ENCODE peak calls at places on chromosomes 4 and X, in six cellular contexts. H, R, A, G, B and L are unnamed samples.

GRCh38 chr4:179040259-179040658 is 1598.0 kb upstream of the AGA start:
- DNase-seq in R (peak; percentile 64), G (no peak), H (no peak), A (no peak), B (no peak), L (no peak)

GRCh38 chr4:98994474-98995182 is 893 bp upstream of the METAP1 start:
- DNase-seq in G (no peak), R (peak; percentile 35), H (no peak), B (no peak), A (no peak), L (no peak)

GRCh38 chr4:158540125-158540907 is 18.6 kb downstream of the RXFP1 start:
- DNase-seq in A (no peak), R (no peak), B (no peak), H (no peak), G (no peak), L (no peak)

GRCh38 chr4:38610844-38611550 is 53.0 kb upstream of the KLF3 start:
- DNase-seq in R (no peak), A (no peak), H (no peak), B (peak; percentile 68), G (no peak), L (no peak)

GRCh38 chr4:7772708-7773385 is 166.8 kb downstream of the AFAP1 start:
- DNase-seq in G (peak; percentile 65), A (no peak), B (peak; percentile 76), H (no peak), R (no peak), L (no peak)

GRCh38 chr4:145804134-145804533 is 124.2 kb downstream of the C4orf51 start:
- DNase-seq in B (no peak), A (no peak), H (no peak), R (no peak), G (no peak), L (no peak)

GRCh38 chr4:151519728-151520415 is 110.9 kb downstream of the FHIP1A start:
- DNase-seq in H (no peak), R (no peak), G (no peak), B (no peak), A (no peak), L (no peak)

GRCh38 chrX:18565727-18566126 is 106.2 kb downstream of the RS1 start:
- DNase-seq in A (no peak), G (no peak), R (no peak), H (no peak), B (no peak), L (no peak)

GRCh38 chr4:1172971-1173757 is 781 bp upstream of the SPON2 start:
- DNase-seq in B (no peak), R (peak; percentile 50), G (peak; percentile 61), H (no peak), A (no peak), L (no peak)

GRCh38 chr4:142596121-142596520 is 250.0 kb downstream of the INPP4B start:
- DNase-seq in G (no peak), A (no peak), B (no peak), R (no peak), H (no peak), L (no peak)

GRCh38 chr4:108763981-108764380 is 1.1 kb upstream of the ETNPPL start:
- DNase-seq in R (no peak), A (no peak), G (no peak), H (no peak), B (no peak), L (no peak)

GRCh38 chr4:3371038-3371437 is 70.7 kb upstream of the HGFAC start:
- DNase-seq in H (no peak), A (no peak), R (peak; percentile 53), B (no peak), G (no peak), L (no peak)

GRCh38 chrX:2192584-2193272 is 308.0 kb downstream of the DHRSX start:
- DNase-seq in H (no peak), G (no peak), R (no peak), B (no peak), A (no peak), L (no peak)

GRCh38 chr4:54971474-54971950 is 153.9 kb downstream of the KDR start:
- DNase-seq in R (peak; percentile 60), H (no peak), A (no peak), G (no peak), B (peak; percentile 49), L (no peak)

GRCh38 chrX:74536142-74537010 is 78.0 kb downstream of the RLIM start:
- DNase-seq in G (peak; percentile 84), H (peak; percentile 1), A (peak; percentile 72), B (peak; percentile 55), R (peak; percentile 64), L (peak; percentile 36)

GRCh38 chr4:165248102-165248501 is 40.7 kb downstream of the KLHL2 start:
- DNase-seq in A (no peak), R (no peak), B (peak; percentile 3), H (no peak), G (no peak), L (no peak)

GRCh38 chrX:49270249-49270921 is 792 bp downstream of the PPP1R3F start:
- DNase-seq in R (peak; percentile 14), A (no peak), G (no peak), H (no peak), B (no peak), L (no peak)

GRCh38 chr4:1855334-1856070 is 454 bp downstream of the LETM1 start:
- DNase-seq in R (peak; percentile 45), G (peak; percentile 73), H (no peak), B (no peak), A (peak; percentile 57), L (no peak)

GRCh38 chrX:22950278-22951266 is 49.2 kb upstream of the DDX53 start:
- DNase-seq in R (no peak), G (no peak), H (no peak), B (peak; percentile 0), A (no peak), L (no peak)

GRCh38 chrX:137567474-137568232 is 1.7 kb downstream of the ZIC3 start:
- DNase-seq in A (no peak), B (no peak), G (no peak), H (no peak), R (peak; percentile 49), L (no peak)

GRCh38 chr4:23720556-23720955 is 169.3 kb downstream of the PPARGC1A start:
- DNase-seq in R (no peak), G (no peak), B (no peak), A (no peak), H (no peak), L (no peak)

GRCh38 chr4:80112236-80112635 is 39.2 kb upstream of the ANTXR2 start:
- DNase-seq in A (no peak), G (no peak), H (no peak), R (no peak), B (no peak), L (no peak)

GRCh38 chrX:16628954-16629595 is 20.9 kb upstream of the S100G start:
- DNase-seq in H (no peak), R (peak; percentile 92), A (no peak), G (no peak), B (no peak), L (no peak)

GRCh38 chrX:12580548-12580947 is 210.7 kb upstream of the PRPS2 start:
- DNase-seq in R (no peak), G (no peak), B (no peak), H (no peak), A (no peak), L (no peak)

GRCh38 chrX:331772-332495 is 13.3 kb upstream of the GTPBP6 start:
- DNase-seq in R (no peak), A (no peak), H (no peak), G (peak; percentile 62), B (no peak), L (no peak)

GRCh38 chr4:93080316-93080715 is 748.2 kb upstream of the ATOH1 start:
- DNase-seq in G (no peak), A (no peak), R (no peak), H (no peak), B (no peak), L (no peak)

GRCh38 chr4:93084599-93085305 is 743.8 kb upstream of the ATOH1 start:
- DNase-seq in H (no peak), B (no peak), R (peak; percentile 19), G (no peak), A (no peak), L (no peak)
- H3K27ac ChIP-seq in H (no peak overlapping the region), B (no peak overlapping the region), R (no peak overlapping the region), G (no peak overlapping the region), A (no peak overlapping the region), L (no peak overlapping the region)

DNA sequence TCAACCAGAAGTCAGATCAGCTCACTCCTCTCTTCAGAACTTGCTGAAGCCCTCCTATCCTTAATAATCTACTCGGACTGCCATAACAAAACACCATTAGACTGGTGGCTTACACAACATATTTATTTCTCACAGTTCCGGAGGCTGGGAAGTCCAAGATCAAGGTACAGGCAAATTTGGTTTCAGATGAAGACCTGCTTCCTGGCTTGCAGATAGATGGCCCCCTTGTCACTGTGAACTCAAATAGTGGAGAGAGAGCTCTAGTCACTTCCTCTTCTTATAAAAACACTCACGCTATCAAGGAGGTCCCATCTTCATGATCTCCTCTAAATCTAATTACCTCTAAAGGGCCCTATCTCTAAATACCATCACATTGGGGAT is 125.1 kb downstream of the CAMK2D start:
- DNase-seq in H (no peak), R (no peak), A (no peak), B (peak; percentile 43), G (no peak), L (no peak)
- H3K27ac ChIP-seq in H (no peak overlapping the region), R (no peak overlapping the region), A (no peak overlapping the region), B (peak overlapping the region; percentile 30), G (no peak overlapping the region), L (no peak overlapping the region)

GRCh38 chr4:18110099-18110498 is 88.5 kb upstream of the LCORL start:
- DNase-seq in B (peak; percentile 68), H (no peak), R (no peak), G (no peak), A (no peak), L (no peak)

GRCh38 chr4:18109677-18110076 is 88.1 kb upstream of the LCORL start:
- DNase-seq in A (no peak), B (no peak), R (no peak), H (no peak), G (no peak), L (no peak)

GRCh38 chr4:18103876-18104275 is 82.3 kb upstream of the LCORL start:
- DNase-seq in B (no peak), R (no peak), G (no peak), A (no peak), H (no peak), L (no peak)

GRCh38 chr4:18105023-18106011 is 83.8 kb upstream of the LCORL start:
- DNase-seq in R (no peak), G (no peak), A (no peak), H (no peak), B (peak; percentile 56), L (no peak)

DNA sequence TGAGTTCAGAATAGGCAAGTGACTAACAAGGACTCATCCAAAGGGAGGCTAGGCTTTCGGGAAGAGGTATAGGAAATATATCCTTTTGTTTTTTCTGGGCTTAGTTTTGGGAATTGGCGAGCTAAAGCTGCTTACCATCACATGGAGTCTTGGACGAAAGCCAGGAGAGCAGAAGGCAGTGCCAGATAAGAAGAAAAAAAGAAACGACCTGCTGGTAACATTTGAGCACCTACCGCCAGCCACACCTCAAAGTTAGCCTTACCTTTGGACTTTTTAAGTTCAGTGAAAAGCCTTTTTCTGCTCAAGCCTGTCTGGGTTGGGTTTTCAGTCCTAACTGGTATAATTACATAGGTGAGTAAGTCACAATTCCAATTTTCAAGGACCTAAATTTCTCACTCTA is 85.1 kb upstream of the LCORL start:
- DNase-seq in G (no peak), A (no peak), B (peak; percentile 90), R (no peak), H (no peak), L (no peak)
- H3K27ac ChIP-seq in G (no peak overlapping the region), A (no peak overlapping the region), B (no peak overlapping the region), R (no peak overlapping the region), H (no peak overlapping the region), L (no peak overlapping the region)

GRCh38 chrX:103309860-103310591 is 764 bp downstream of the BEX2 start:
- DNase-seq in B (no peak), H (no peak), R (peak; percentile 28), A (no peak), G (peak; percentile 55), L (peak; percentile 3)

GRCh38 chrX:103304705-103305104 is 6.1 kb downstream of the BEX2 start:
- DNase-seq in B (no peak), H (no peak), G (no peak), A (no peak), R (no peak), L (no peak)
- H3K27ac ChIP-seq in B (no peak overlapping the region), H (no peak overlapping the region), G (no peak overlapping the region), A (no peak overlapping the region), R (no peak overlapping the region), L (no peak overlapping the region)